ENCODE peak calls at places on chromosomes 2 and 18, in five cellular contexts. W, K, N, T and I are unnamed samples. For H3K36me3, the result is how much of the 10 kb centered on the place peaks cover.

GRCh38 chr2:38315707-38316333 is 61.3 kb downstream of the ATL2 start:
- DNase-seq in W (peak), K (no peak), N (no peak), T (peak), I (no peak)

GRCh38 chr2:200455958-200456421 is 53.9 kb downstream of the KCTD18 start:
- DNase-seq in W (no peak), K (no peak), N (no peak), T (no peak), I (peak)

GRCh38 chr2:64699712-64700111 is 46.0 kb upstream of the SERTAD2 start:
- DNase-seq in W (no peak), K (no peak), N (no peak), T (no peak), I (no peak)

GRCh38 chr2:164369416-164369815 is 251.9 kb downstream of the GRB14 start:
- DNase-seq in W (peak), K (no peak), N (no peak), T (no peak), I (no peak)

GRCh38 chr2:240594511-240595380 is 8.2 kb downstream of the CAPN10 start:
- DNase-seq in W (no peak), K (peak), N (no peak), T (no peak), I (no peak)

GRCh38 chr18:55927831-55928230 is 339.8 kb upstream of the TCF4 start:
- DNase-seq in W (no peak), K (no peak), N (no peak), T (no peak), I (no peak)

GRCh38 chr2:126908721-126909177 is 10.1 kb downstream of the TEX51 start:
- DNase-seq in W (no peak), K (no peak), N (peak), T (no peak), I (no peak)

GRCh38 chr2:141778315-141778835 is 352.4 kb downstream of the LRP1B start:
- DNase-seq in W (no peak), K (no peak), N (no peak), T (no peak), I (no peak)

GRCh38 chr2:162890690-162891311 is 52.2 kb upstream of the KCNH7 start:
- DNase-seq in W (peak), K (no peak), N (no peak), T (no peak), I (peak)

GRCh38 chr2:145797692-145798091 is 1277.8 kb upstream of the ZEB2 start:
- DNase-seq in W (no peak), K (no peak), N (no peak), T (no peak), I (no peak)

GRCh38 chr18:60147326-60147725 is 225.2 kb downstream of the MC4R start:
- DNase-seq in W (no peak), K (no peak), N (no peak), T (no peak), I (no peak)

GRCh38 chr18:25825066-25825465 is 265.3 kb downstream of the SS18 start:
- DNase-seq in W (no peak), K (no peak), N (no peak), T (no peak), I (no peak)

GRCh38 chr2:58131191-58132011 is 84.8 kb downstream of the VRK2 start:
- DNase-seq in W (peak), K (no peak), N (no peak), T (peak), I (no peak)

GRCh38 chr2:167451496-167452289 is 563.4 kb downstream of the XIRP2 start:
- DNase-seq in W (no peak), K (no peak), N (no peak), T (no peak), I (no peak)

GRCh38 chr2:27221166-27221565 is 4.0 kb downstream of the CAD start:
- DNase-seq in W (no peak), K (no peak), N (no peak), T (no peak), I (no peak)

GRCh38 chr2:27225526-27225925 is 8.4 kb downstream of the CAD start:
- DNase-seq in W (no peak), K (no peak), N (no peak), T (no peak), I (no peak)

GRCh38 chr2:27220091-27220490 is 2.9 kb downstream of the CAD start:
- DNase-seq in W (no peak), K (no peak), N (no peak), T (no peak), I (no peak)

GRCh38 chr2:27223416-27223815 is 6.2 kb downstream of the CAD start:
- DNase-seq in W (no peak), K (no peak), N (no peak), T (no peak), I (no peak)

DNA sequence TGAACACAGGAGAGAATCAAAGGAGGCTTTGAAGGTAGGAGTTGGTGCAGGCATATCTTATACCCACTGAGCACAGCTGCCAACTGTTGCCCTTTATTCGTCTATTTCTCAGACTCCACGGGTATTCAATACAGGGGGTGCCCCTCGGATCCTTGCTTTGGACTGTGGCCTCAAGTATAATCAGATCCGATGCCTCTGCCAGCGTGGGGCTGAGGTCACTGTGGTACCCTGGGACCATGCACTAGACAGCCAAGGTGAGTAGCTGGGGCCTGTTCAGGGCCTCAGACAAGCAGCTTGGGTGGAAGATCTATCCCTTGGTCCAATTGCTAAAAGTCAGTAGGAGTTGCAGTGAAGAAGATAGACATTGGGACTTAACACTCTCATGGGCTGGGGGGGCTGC is 5.2 kb downstream of the CAD start:
- DNase-seq in W (no peak), K (no peak), N (no peak), T (no peak), I (no peak)
- H3K36me3 ChIP-seq in W (half or more), K (under half), N (half or more), T (under half), I (half or more)

DNA sequence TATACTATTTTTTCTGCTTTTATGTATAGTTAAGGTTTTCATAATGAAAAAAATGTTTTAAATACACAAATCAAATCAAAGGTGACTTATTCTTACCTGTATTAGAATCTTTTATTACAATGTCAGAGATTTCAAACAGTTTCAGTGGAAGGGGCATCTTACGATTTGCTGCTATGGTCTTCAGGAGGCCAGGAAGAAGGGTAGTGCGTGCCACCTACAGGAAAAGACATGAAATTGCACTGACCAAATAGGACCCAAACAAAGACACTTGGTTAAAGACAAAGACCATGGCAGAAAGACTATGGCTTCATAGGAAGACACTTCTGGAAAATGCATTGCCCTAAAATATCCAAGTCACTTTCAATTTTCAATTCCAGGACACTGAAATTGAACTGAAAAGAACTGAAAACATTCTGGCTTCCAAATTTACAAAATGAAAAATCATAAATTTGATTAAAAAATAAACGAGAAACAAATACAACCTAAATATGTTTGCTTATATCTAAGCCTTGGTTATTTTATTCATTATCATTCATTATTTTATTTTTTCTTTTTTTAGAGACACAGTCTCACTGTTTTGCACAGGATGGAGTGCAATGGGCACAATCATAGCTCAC is 42.1 kb downstream of the FARSB start:
- DNase-seq in W (peak), K (peak), N (no peak), T (no peak), I (no peak)
- H3K36me3 ChIP-seq in W (under half), K (under half), N (under half), T (under half), I (half or more)

GRCh38 chr2:86770816-86771215 is 19.9 kb downstream of the CD8A start:
- DNase-seq in W (no peak), K (no peak), N (no peak), T (no peak), I (no peak)
- H3K36me3 ChIP-seq in W (under half), K (under half), N (under half), T (under half), I (under half)

GRCh38 chr2:214801768-214802397 is 7.6 kb downstream of the BARD1 start:
- DNase-seq in W (no peak), K (no peak), N (no peak), T (no peak), I (no peak)

GRCh38 chr2:214800180-214800579 is 9.3 kb downstream of the BARD1 start:
- DNase-seq in W (no peak), K (no peak), N (no peak), T (no peak), I (no peak)

GRCh38 chr2:214801068-214801467 is 8.4 kb downstream of the BARD1 start:
- DNase-seq in W (no peak), K (no peak), N (no peak), T (no peak), I (no peak)

DNA sequence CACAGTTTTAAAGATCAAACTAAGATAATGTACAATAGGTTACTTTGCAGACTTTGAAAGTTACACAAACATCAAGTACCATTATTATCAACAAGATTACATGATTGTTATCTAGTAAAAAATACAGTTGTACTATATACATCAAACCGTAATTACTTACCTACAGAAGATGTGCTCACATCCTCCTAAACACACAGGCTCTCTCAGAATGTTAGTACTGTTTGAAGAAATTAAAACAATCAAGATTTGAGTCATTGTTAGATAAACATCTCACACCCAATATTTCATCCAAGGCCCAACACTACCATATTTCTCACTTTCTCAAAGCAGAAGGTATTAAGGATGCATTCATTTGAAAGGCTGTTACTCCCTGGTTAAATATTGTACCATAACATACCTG is 12.6 kb downstream of the BARD1 start:
- DNase-seq in W (no peak), K (no peak), N (no peak), T (no peak), I (no peak)
- H3K36me3 ChIP-seq in W (under half), K (under half), N (under half), T (under half), I (under half)

DNA sequence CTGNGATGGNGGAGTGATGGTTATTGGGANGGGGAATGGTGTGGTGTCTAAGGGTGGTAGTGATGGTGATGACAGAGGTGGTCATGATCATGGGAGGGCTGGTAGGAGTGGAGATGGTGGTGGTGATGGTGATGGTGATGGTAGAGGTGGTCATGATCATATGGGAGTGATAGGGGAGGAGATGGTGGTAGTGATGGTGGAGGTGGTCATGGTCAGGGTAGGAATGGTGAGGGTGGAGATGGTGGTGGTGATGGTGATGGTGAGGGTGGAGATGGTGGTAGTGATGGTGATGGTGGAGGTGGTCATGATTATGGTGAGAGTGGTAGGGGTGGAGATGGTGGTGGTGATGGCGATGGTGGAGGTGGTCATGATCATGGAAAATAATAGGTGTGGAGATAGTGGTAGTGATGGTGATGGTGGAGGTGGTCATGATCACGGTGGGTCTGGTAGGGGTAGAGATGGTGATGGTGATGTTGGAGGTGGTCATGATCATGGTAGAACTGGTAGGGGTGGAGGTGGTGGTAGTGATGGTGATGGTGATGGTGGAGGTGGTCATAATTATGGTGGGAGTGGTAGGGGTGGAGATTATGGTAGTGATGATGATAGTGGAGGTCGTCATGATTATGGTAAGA is 83.7 kb downstream of the INPP5D start:
- DNase-seq in W (no peak), K (no peak), N (no peak), T (no peak), I (no peak)
- H3K36me3 ChIP-seq in W (under half), K (under half), N (under half), T (under half), I (under half)

DNA sequence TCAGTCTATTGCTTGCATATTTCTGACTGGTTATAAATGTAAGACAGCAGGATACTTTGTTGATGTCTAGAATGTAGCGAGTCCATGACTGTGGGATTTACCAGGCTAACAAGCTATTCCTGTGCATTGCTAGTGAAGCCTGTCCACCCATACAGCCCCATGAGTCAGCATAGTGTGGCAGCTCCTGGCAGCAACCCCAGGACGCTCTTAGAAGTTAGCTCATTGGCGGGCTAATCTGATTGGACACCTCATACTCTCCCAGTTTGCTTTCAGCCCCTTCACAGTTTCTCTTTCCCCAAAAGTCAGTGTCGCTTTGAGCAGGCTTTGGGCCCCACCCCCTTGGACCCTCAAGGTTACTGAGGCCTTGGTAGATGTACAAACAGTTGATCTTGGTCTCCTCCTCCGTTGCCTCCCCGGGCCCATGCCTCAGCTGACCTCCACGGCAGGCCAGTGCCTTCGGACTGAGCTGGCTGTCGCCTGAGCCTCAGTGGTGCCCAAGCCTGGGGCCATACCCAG is 48.0 kb downstream of the COA5 start:
- DNase-seq in W (peak), K (peak), N (no peak), T (no peak), I (peak)
- H3K36me3 ChIP-seq in W (under half), K (under half), N (under half), T (under half), I (under half)

GRCh38 chr2:75515584-75516368 is 45.0 kb downstream of the EVA1A start:
- DNase-seq in W (no peak), K (no peak), N (no peak), T (no peak), I (no peak)
- H3K36me3 ChIP-seq in W (half or more), K (under half), N (under half), T (under half), I (under half)

GRCh38 chr2:154226931-154227330 is 355.2 kb downstream of the GALNT13 start:
- DNase-seq in W (no peak), K (no peak), N (no peak), T (no peak), I (no peak)
- H3K36me3 ChIP-seq in W (under half), K (under half), N (under half), T (under half), I (under half)

GRCh38 chr2:121386707-121387106 is 101.7 kb upstream of the TFCP2L1 start:
- DNase-seq in W (peak), K (no peak), N (no peak), T (no peak), I (no peak)

GRCh38 chr2:121388371-121388770 is 103.4 kb upstream of the TFCP2L1 start:
- DNase-seq in W (no peak), K (no peak), N (no peak), T (no peak), I (no peak)

GRCh38 chr2:121390082-121390481 is 105.1 kb upstream of the TFCP2L1 start:
- DNase-seq in W (no peak), K (no peak), N (no peak), T (no peak), I (no peak)

GRCh38 chr2:121386102-121386501 is 101.1 kb upstream of the TFCP2L1 start:
- DNase-seq in W (no peak), K (no peak), N (no peak), T (no peak), I (no peak)

DNA sequence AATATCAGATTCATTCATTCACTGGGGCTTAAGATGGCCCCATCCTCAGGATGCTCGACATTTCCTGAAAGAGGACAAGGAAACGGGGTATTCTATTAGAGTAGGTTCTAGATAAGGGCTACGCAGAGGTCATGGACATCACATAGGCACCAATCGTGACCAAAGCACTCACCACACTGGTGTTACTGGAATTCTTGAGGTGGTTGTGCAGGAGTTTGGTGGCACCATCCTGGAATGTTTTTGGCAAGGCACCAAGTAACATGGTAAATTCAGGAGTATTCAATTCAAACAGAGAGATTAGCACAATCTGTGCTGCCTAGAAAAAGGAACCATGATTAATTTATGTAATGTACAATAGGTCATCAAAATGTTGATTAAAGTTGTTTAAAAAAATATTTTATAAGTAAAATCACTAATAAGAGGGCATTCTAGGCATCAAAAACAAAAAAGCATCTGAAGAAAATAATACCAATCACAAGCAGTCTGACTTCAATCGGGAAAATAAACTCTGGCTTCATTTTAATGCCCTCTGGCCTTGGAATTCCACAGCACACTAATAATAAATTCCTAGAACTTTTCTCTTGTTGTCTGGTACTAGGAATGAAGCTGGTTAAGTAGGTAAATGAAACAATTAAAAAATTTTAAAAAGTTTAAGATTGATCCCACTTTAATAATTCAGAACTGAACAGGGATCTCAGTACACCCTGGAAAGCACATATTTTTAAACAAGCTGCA is 102.8 kb upstream of the TFCP2L1 start:
- DNase-seq in W (no peak), K (no peak), N (no peak), T (no peak), I (no peak)
- H3K36me3 ChIP-seq in W (under half), K (under half), N (under half), T (under half), I (under half)